ENCODE peak calls at places on chromosomes 4 and X, in six cellular contexts. N is psoas muscle, F is uterus, H is right lobe of liver, S is PC-9, Z is esophagus squamous epithelium. L is an unnamed sample.
A peak's percentile ranks its signal among the peaks of the same experiment; 100 is the strongest.

GRCh38 chrX:44874481-44875184 is 1.6 kb downstream of the KDM6A start:
- DNase-seq in Z (no peak), H (no peak), S (peak; percentile 1), N (no peak), F (peak; percentile 36), L (no peak)

GRCh38 chr4:172553216-172553615 is 615.4 kb upstream of the GALNT7 start:
- DNase-seq in H (no peak), S (no peak), Z (no peak), N (no peak), F (no peak), L (no peak)

GRCh38 chr4:141248029-141248428 is 27.3 kb downstream of the ZNF330 start:
- DNase-seq in N (peak; percentile 55), H (no peak), F (no peak), S (no peak), Z (no peak), L (peak; percentile 73)

GRCh38 chr4:18105023-18106011 is 83.8 kb upstream of the LCORL start:
- DNase-seq in S (no peak), H (no peak), Z (no peak), N (no peak), F (no peak), L (no peak)

GRCh38 chr4:90293320-90293719 is 166.1 kb downstream of the CCSER1 start:
- DNase-seq in S (no peak), Z (no peak), H (no peak), N (no peak), F (no peak), L (no peak)

GRCh38 chrX:118553042-118553714 is 57.6 kb downstream of the DOCK11 start:
- DNase-seq in H (no peak), F (no peak), Z (no peak), S (no peak), N (no peak), L (no peak)

GRCh38 chr4:81397635-81398034 is 74.1 kb downstream of the RASGEF1B start:
- DNase-seq in Z (no peak), S (no peak), F (no peak), N (no peak), H (no peak), L (no peak)

GRCh38 chr4:85783483-85783882 is 308.5 kb downstream of the ARHGAP24 start:
- DNase-seq in F (no peak), Z (no peak), N (no peak), H (no peak), S (no peak), L (no peak)

GRCh38 chrX:31889028-31889427 is 817.2 kb upstream of the FTHL17 start:
- DNase-seq in Z (no peak), S (no peak), H (no peak), N (no peak), F (no peak), L (no peak)

GRCh38 chr4:98780111-98780549 is 121.7 kb upstream of the TSPAN5 start:
- DNase-seq in N (no peak), S (no peak), F (no peak), H (no peak), Z (no peak), L (no peak)

GRCh38 chrX:24113161-24113560 is 36.4 kb upstream of the ZFX start:
- DNase-seq in N (no peak), S (no peak), H (no peak), Z (no peak), F (no peak), L (no peak)

GRCh38 chrX:24117288-24117687 is 32.2 kb upstream of the ZFX start:
- DNase-seq in H (no peak), S (no peak), Z (no peak), F (peak; percentile 37), N (no peak), L (no peak)
- H3K27ac ChIP-seq in H (no peak overlapping the region), S (no peak overlapping the region), Z (peak overlapping the region; percentile 38), F (peak overlapping the region; percentile 68), N (peak overlapping the region; percentile 71), L (no peak overlapping the region)

GRCh38 chr4:48944659-48945290 is 38.2 kb upstream of the OCIAD2 start:
- DNase-seq in F (no peak), S (peak; percentile 50), N (no peak), Z (no peak), H (no peak), L (no peak)

GRCh38 chr4:48947731-48948130 is 38.3 kb upstream of the CWH43 start:
- DNase-seq in S (no peak), F (no peak), Z (no peak), H (no peak), N (no peak), L (no peak)

GRCh38 chr4:48943387-48943786 is 36.8 kb upstream of the OCIAD2 start:
- DNase-seq in S (peak; percentile 25), N (no peak), Z (no peak), F (no peak), H (no peak), L (no peak)

GRCh38 chr4:48945981-48946380 is 39.4 kb upstream of the OCIAD2 start:
- DNase-seq in S (no peak), F (no peak), Z (no peak), N (no peak), H (no peak), L (no peak)

GRCh38 chr4:48944252-48944651 is 37.7 kb upstream of the OCIAD2 start:
- DNase-seq in N (no peak), Z (no peak), H (no peak), S (peak; percentile 83), F (no peak), L (no peak)
- H3K27ac ChIP-seq in N (no peak overlapping the region), Z (no peak overlapping the region), H (no peak overlapping the region), S (peak overlapping the region; percentile 50), F (no peak overlapping the region), L (no peak overlapping the region)

GRCh38 chr4:68960294-68961163 is 8.9 kb upstream of the UGT2A3 start:
- DNase-seq in F (no peak), S (no peak), Z (no peak), H (no peak), N (no peak), L (no peak)

GRCh38 chr4:68963389-68963788 is 11.8 kb upstream of the UGT2A3 start:
- DNase-seq in N (no peak), H (no peak), S (no peak), Z (no peak), F (no peak), L (no peak)

DNA sequence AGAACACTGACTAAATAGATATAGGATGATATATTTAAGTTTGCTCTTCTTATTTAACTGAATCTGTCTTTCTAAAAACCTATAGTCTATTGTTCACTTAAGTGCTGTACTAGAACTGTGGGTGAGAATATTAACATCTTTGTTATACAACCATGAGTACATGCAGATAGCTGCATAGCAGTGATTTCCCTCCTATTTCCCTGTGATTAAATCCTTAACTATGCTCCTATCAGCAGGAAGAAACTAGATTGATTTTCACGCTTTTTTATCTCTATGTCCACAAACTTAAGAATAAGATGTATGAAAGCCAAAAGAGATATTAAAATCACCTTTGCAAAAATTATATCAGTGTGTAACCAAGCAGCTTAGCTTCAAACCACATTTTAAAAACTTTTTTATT is 11.3 kb upstream of the UGT2A3 start:
- DNase-seq in S (no peak), N (no peak), H (no peak), Z (no peak), F (no peak), L (no peak)
- H3K27ac ChIP-seq in S (no peak overlapping the region), N (no peak overlapping the region), H (no peak overlapping the region), Z (no peak overlapping the region), F (peak overlapping the region; percentile 14), L (no peak overlapping the region)

GRCh38 chrX:79147477-79147876 is 3.0 kb downstream of the GPR174 start:
- DNase-seq in H (no peak), N (no peak), F (no peak), Z (no peak), S (no peak), L (no peak)

GRCh38 chrX:79156818-79157217 is 12.3 kb downstream of the GPR174 start:
- DNase-seq in H (no peak), Z (no peak), N (no peak), F (no peak), S (no peak), L (no peak)

GRCh38 chrX:79154612-79155358 is 10.3 kb downstream of the GPR174 start:
- DNase-seq in S (no peak), Z (no peak), H (no peak), F (no peak), N (no peak), L (no peak)

DNA sequence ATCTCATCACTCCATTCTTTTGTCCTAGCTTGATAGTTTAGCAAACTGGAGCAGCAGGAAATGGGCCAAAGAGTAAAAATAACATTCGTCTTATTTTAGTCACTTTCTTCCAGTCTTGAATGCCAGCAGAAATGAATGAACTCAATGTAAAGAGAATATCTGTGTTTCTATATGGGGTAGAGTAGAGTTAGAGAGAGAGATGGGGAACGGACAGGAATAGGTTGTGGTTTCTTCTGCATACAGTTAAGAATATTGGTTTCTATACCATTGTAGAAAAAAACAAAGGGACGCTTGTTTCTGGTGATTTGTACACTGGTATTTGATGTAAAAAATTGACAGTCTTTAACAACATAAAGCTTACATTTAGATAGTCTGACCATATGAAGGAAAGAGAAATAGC is 8.9 kb downstream of the GPR174 start:
- DNase-seq in F (no peak), H (no peak), S (no peak), N (no peak), Z (no peak), L (no peak)
- H3K27ac ChIP-seq in F (no peak overlapping the region), H (no peak overlapping the region), S (no peak overlapping the region), N (no peak overlapping the region), Z (no peak overlapping the region), L (no peak overlapping the region)

GRCh38 chr4:62544428-62544827 is 1344.3 kb downstream of the ADGRL3 start:
- DNase-seq in N (no peak), F (no peak), H (no peak), S (no peak), Z (no peak), L (no peak)

GRCh38 chr4:62550106-62550505 is 1350.0 kb downstream of the ADGRL3 start:
- DNase-seq in S (no peak), F (no peak), N (no peak), Z (no peak), H (no peak), L (no peak)

GRCh38 chr4:62548108-62548524 is 1348.0 kb downstream of the ADGRL3 start:
- DNase-seq in Z (no peak), S (no peak), H (no peak), N (peak; percentile 67), F (no peak), L (no peak)

GRCh38 chr4:62549601-62550000 is 1349.5 kb downstream of the ADGRL3 start:
- DNase-seq in N (no peak), Z (no peak), S (no peak), F (no peak), H (no peak), L (no peak)

DNA sequence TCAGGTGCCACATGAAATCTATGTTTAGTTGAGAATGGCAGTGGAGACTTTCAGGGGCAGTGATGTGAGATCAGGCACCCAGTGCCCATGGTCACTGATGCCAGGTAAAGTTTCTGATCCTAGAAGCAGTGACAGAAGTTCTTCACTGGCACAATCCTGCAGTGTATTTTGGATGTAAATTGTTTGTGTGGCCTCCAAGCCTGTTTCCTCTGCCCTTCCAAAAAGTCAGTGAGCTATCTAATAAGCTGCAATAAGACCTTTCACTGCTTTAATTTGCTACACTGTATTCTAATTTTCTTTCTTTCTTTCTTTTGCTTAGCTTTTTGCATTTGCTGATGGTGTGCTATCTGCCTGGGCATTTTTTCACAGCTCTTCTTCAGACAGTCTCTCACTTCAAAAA is 1348.6 kb downstream of the ADGRL3 start:
- DNase-seq in S (no peak), Z (no peak), N (no peak), H (no peak), F (no peak), L (no peak)
- H3K27ac ChIP-seq in S (no peak overlapping the region), Z (no peak overlapping the region), N (no peak overlapping the region), H (no peak overlapping the region), F (no peak overlapping the region), L (no peak overlapping the region)

GRCh38 chr4:159541143-159541542 is 438.3 kb downstream of the RAPGEF2 start:
- DNase-seq in N (no peak), Z (no peak), H (no peak), S (no peak), F (no peak), L (no peak)
- H3K27ac ChIP-seq in N (no peak overlapping the region), Z (no peak overlapping the region), H (no peak overlapping the region), S (no peak overlapping the region), F (no peak overlapping the region), L (no peak overlapping the region)

GRCh38 chr4:109930872-109931271 is 18.2 kb downstream of the EGF start:
- DNase-seq in F (no peak), Z (no peak), N (no peak), S (no peak), H (no peak), L (no peak)
- H3K27ac ChIP-seq in F (no peak overlapping the region), Z (no peak overlapping the region), N (no peak overlapping the region), S (no peak overlapping the region), H (no peak overlapping the region), L (no peak overlapping the region)